ENCODE peak calls at places on chromosomes 7 and 10, in ten cellular contexts. One of them, this sample, is unnamed.

GRCh38 chr7:129032017-129032416 is 22.9 kb downstream of the TNPO3 start:
- DNase-seq in suprapubic skin: no peak
- DNase-seq in K562: no peak
- DNase-seq in H1: no peak
- DNase-seq in transverse colon: no peak
- DNase-seq in prostate gland: no peak
- DNase-seq in IMR-90: no peak
- DNase-seq in ovary: no peak
- DNase-seq in adrenal gland: no peak
- DNase-seq in heart left ventricle: no peak
- DNase-seq in this sample: no peak

GRCh38 chr7:29138588-29138987 is 7.7 kb downstream of the CPVL start:
- DNase-seq in suprapubic skin: no peak
- DNase-seq in K562: no peak
- DNase-seq in H1: no peak
- DNase-seq in transverse colon: no peak
- DNase-seq in prostate gland: no peak
- DNase-seq in IMR-90: no peak
- DNase-seq in ovary: no peak
- DNase-seq in adrenal gland: no peak
- DNase-seq in heart left ventricle: no peak
- DNase-seq in this sample: no peak

GRCh38 chr7:134307320-134307719 is 9.4 kb downstream of the SLC35B4 start:
- DNase-seq in suprapubic skin: no peak
- DNase-seq in K562: no peak
- DNase-seq in H1: no peak
- DNase-seq in transverse colon: no peak
- DNase-seq in prostate gland: no peak
- DNase-seq in IMR-90: no peak
- DNase-seq in ovary: no peak
- DNase-seq in adrenal gland: no peak
- DNase-seq in heart left ventricle: no peak
- DNase-seq in this sample: no peak

GRCh38 chr10:28432210-28432676 is 100.7 kb upstream of the WAC start:
- DNase-seq in suprapubic skin: no peak
- DNase-seq in K562: peak; percentile 75
- DNase-seq in H1: peak; percentile 51
- DNase-seq in transverse colon: peak; percentile 59
- DNase-seq in prostate gland: peak; percentile 47
- DNase-seq in IMR-90: peak; percentile 75
- DNase-seq in ovary: peak; percentile 30
- DNase-seq in adrenal gland: peak; percentile 32
- DNase-seq in heart left ventricle: no peak
- DNase-seq in this sample: peak; percentile 63

GRCh38 chr10:105611244-105611798 is 970.2 kb downstream of the SORCS3 start:
- DNase-seq in suprapubic skin: no peak
- DNase-seq in K562: no peak
- DNase-seq in H1: no peak
- DNase-seq in transverse colon: no peak
- DNase-seq in prostate gland: no peak
- DNase-seq in IMR-90: no peak
- DNase-seq in ovary: no peak
- DNase-seq in adrenal gland: no peak
- DNase-seq in heart left ventricle: no peak
- DNase-seq in this sample: no peak

GRCh38 chr7:28102778-28103177 is 77.8 kb downstream of the JAZF1 start:
- DNase-seq in suprapubic skin: no peak
- DNase-seq in K562: peak; percentile 16
- DNase-seq in H1: no peak
- DNase-seq in transverse colon: no peak
- DNase-seq in prostate gland: no peak
- DNase-seq in IMR-90: peak; percentile 84
- DNase-seq in ovary: peak; percentile 66
- DNase-seq in adrenal gland: peak; percentile 78
- DNase-seq in heart left ventricle: peak; percentile 54
- DNase-seq in this sample: peak; percentile 89

GRCh38 chr10:88278912-88279311 is 304.2 kb downstream of the RNLS start:
- DNase-seq in suprapubic skin: no peak
- DNase-seq in K562: no peak
- DNase-seq in H1: no peak
- DNase-seq in transverse colon: no peak
- DNase-seq in prostate gland: no peak
- DNase-seq in IMR-90: no peak
- DNase-seq in ovary: no peak
- DNase-seq in adrenal gland: no peak
- DNase-seq in heart left ventricle: no peak
- DNase-seq in this sample: no peak

GRCh38 chr7:96508371-96508770 is 186.5 kb upstream of the SLC25A13 start:
- DNase-seq in suprapubic skin: no peak
- DNase-seq in K562: no peak
- DNase-seq in H1: no peak
- DNase-seq in transverse colon: no peak
- DNase-seq in prostate gland: peak; percentile 62
- DNase-seq in IMR-90: no peak
- DNase-seq in ovary: no peak
- DNase-seq in adrenal gland: no peak
- DNase-seq in heart left ventricle: no peak
- DNase-seq in this sample: no peak

GRCh38 chr10:4825868-4826787 is at the start of gene AKR1E2:
- DNase-seq in suprapubic skin: peak; percentile 96
- DNase-seq in K562: peak; percentile 91
- DNase-seq in H1: peak; percentile 81
- DNase-seq in transverse colon: peak; percentile 77
- DNase-seq in prostate gland: peak; percentile 64
- DNase-seq in IMR-90: peak; percentile 79
- DNase-seq in ovary: peak; percentile 79
- DNase-seq in adrenal gland: peak; percentile 88
- DNase-seq in heart left ventricle: peak; percentile 94
- DNase-seq in this sample: no peak

GRCh38 chr7:42494722-42495121 is 257.7 kb upstream of the GLI3 start:
- DNase-seq in suprapubic skin: no peak
- DNase-seq in K562: no peak
- DNase-seq in H1: no peak
- DNase-seq in transverse colon: no peak
- DNase-seq in prostate gland: no peak
- DNase-seq in IMR-90: no peak
- DNase-seq in ovary: no peak
- DNase-seq in adrenal gland: no peak
- DNase-seq in heart left ventricle: no peak
- DNase-seq in this sample: no peak

GRCh38 chr10:131747251-131747650 is 153.6 kb upstream of the PPP2R2D start:
- DNase-seq in suprapubic skin: no peak
- DNase-seq in K562: no peak
- DNase-seq in H1: no peak
- DNase-seq in transverse colon: no peak
- DNase-seq in prostate gland: no peak
- DNase-seq in IMR-90: no peak
- DNase-seq in ovary: no peak
- DNase-seq in adrenal gland: no peak
- DNase-seq in heart left ventricle: no peak
- DNase-seq in this sample: no peak

GRCh38 chr7:117809958-117810357 is 63.3 kb downstream of the CTTNBP2 start:
- DNase-seq in suprapubic skin: no peak
- DNase-seq in K562: no peak
- DNase-seq in H1: no peak
- DNase-seq in transverse colon: no peak
- DNase-seq in prostate gland: no peak
- DNase-seq in IMR-90: peak; percentile 4
- DNase-seq in ovary: no peak
- DNase-seq in adrenal gland: no peak
- DNase-seq in heart left ventricle: no peak
- DNase-seq in this sample: no peak

GRCh38 chr10:92691591-92692084 is 1.9 kb downstream of the HHEX start:
- DNase-seq in suprapubic skin: no peak
- DNase-seq in K562: no peak
- DNase-seq in H1: no peak
- DNase-seq in transverse colon: peak; percentile 45
- DNase-seq in prostate gland: no peak
- DNase-seq in IMR-90: no peak
- DNase-seq in ovary: no peak
- DNase-seq in adrenal gland: peak; percentile 51
- DNase-seq in heart left ventricle: peak; percentile 85
- DNase-seq in this sample: no peak

DNA sequence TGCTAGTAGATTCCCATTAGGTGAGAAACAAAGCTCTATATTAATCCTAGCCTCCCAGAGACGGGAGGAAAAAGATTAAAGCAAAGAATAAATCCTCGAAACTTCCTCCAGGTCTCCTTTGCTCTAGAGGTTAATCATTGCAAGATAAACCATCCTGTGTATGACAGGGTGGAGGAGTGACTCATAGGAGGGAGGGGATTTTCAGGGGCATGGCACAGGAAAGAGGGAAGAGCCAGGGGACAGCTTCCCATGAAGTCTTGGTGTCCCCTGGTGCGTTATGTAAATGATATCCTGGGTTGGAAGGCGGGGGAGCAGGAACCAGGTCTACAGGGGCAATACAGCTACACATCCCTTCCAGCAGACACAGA is 780 bp downstream of the CYP3A5 start:
- DNase-seq in suprapubic skin: no peak
- DNase-seq in K562: peak; percentile 77
- DNase-seq in H1: no peak
- DNase-seq in transverse colon: peak; percentile 65
- DNase-seq in prostate gland: peak; percentile 20
- DNase-seq in IMR-90: peak; percentile 22
- DNase-seq in ovary: no peak
- DNase-seq in adrenal gland: peak; percentile 48
- DNase-seq in heart left ventricle: no peak
- DNase-seq in this sample: peak; percentile 70
- TF ChIP-seq POLR2A in suprapubic skin: no peak
- TF ChIP-seq POLR2A in K562: no peak
- TF ChIP-seq POLR2A in H1: no peak
- TF ChIP-seq POLR2A in transverse colon: peak; percentile 9
- TF ChIP-seq POLR2A in prostate gland: no peak
- TF ChIP-seq POLR2A in IMR-90: no peak
- TF ChIP-seq POLR2A in ovary: no peak
- TF ChIP-seq POLR2A in adrenal gland: peak; percentile 3
- TF ChIP-seq POLR2A in heart left ventricle: no peak
- TF ChIP-seq POLR2A in this sample: no peak

DNA sequence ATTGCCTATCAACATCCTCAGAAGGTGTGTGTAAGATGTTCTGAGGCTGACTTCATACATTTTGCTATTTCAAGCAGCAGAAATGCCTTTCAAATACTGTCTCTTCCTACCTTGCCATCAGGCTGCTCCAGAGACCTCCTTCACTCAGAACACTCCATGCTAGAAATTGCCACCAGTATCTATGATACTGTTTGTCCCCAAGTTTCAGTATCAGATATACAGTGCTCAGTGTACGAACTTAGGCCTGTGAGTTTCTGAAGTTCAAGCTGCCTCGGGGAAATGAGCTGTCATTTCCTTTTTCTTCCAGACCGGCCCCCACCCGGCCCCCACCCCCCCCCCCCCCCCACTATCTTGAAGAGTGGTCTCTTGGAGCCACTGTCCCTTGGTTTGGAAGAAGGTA is 373.4 kb upstream of the CHRM2 start:
- DNase-seq in suprapubic skin: no peak
- DNase-seq in K562: no peak
- DNase-seq in H1: no peak
- DNase-seq in transverse colon: no peak
- DNase-seq in prostate gland: no peak
- DNase-seq in IMR-90: no peak
- DNase-seq in ovary: no peak
- DNase-seq in adrenal gland: no peak
- DNase-seq in heart left ventricle: no peak
- DNase-seq in this sample: no peak
- TF ChIP-seq POLR2A in suprapubic skin: no peak
- TF ChIP-seq POLR2A in K562: no peak
- TF ChIP-seq POLR2A in H1: no peak
- TF ChIP-seq POLR2A in transverse colon: no peak
- TF ChIP-seq POLR2A in prostate gland: no peak
- TF ChIP-seq POLR2A in IMR-90: no peak
- TF ChIP-seq POLR2A in ovary: no peak
- TF ChIP-seq POLR2A in adrenal gland: no peak
- TF ChIP-seq POLR2A in heart left ventricle: no peak
- TF ChIP-seq POLR2A in this sample: no peak

DNA sequence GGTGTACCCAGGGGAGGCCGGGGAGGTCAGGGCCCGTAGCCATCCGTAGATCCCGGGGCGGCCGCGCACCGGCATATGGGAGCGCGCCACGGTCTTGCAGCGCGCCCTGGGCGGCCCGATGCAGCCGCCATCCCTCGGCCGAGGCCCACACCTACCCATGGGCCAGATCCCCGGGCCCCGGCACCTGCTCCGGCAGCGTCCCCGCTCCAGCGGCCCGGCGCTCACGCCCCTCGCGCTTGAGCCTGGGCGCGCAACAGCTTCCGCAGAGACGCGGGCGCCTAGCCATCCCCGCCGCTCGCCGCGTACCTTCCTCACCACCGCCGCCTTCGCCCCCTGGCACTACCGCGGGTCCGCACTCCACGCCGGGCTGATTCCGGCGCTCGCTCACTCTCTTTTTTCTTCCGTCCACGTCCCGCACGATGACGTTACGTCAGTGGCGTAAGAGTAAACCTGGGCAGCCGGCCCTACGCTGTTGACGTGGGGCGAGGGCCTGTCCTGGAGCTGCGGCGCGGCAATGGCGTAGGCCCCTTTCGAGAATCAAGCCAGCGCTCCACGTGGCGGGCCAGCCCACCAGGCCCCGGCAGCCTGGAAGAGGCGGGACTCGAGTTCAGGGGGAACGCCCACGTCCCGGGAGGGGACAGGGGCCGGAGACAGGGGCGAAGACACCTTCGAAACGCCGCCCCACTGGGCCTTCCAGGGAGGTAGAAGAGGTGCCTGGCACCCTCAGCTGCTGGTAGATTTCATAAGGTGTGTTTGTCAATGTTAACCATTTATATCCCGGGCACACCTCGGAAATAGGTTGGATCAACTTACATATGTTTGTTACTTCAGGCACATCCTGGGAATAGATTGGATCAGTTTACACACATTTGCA is at the start of gene ALDH18A1:
- DNase-seq in suprapubic skin: peak; percentile 95
- DNase-seq in K562: peak; percentile 91
- DNase-seq in H1: peak; percentile 96
- DNase-seq in transverse colon: peak; percentile 95
- DNase-seq in prostate gland: peak; percentile 86
- DNase-seq in IMR-90: peak; percentile 89
- DNase-seq in ovary: peak; percentile 95
- DNase-seq in adrenal gland: peak; percentile 91
- DNase-seq in heart left ventricle: peak; percentile 97
- DNase-seq in this sample: peak; percentile 93
- TF ChIP-seq POLR2A in suprapubic skin: no peak
- TF ChIP-seq POLR2A in K562: peak; percentile 43
- TF ChIP-seq POLR2A in H1: no peak
- TF ChIP-seq POLR2A in transverse colon: peak; percentile 49
- TF ChIP-seq POLR2A in prostate gland: peak; percentile 51
- TF ChIP-seq POLR2A in IMR-90: peak; percentile 58
- TF ChIP-seq POLR2A in ovary: peak; percentile 33
- TF ChIP-seq POLR2A in adrenal gland: peak; percentile 26
- TF ChIP-seq POLR2A in heart left ventricle: peak; percentile 37
- TF ChIP-seq POLR2A in this sample: peak; percentile 93

DNA sequence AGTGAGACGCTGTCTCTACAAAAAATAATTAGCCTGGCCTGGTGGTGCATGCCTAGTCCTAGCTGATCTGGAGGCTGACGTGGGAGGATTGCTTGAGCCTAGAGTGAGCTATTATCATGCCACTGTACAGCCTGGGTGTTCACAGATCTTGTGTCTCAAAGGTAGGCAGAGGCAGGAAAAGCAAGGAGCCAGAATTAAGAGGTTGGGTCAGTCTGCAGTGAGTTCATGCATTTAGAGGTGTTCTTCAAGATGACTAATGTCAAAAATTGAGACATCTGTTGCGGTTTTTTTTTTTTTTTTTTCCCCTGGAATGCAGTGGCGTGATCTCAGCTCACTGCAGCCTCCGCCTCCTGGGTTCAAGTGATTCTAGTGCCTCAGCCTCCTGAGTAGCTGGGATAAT is 5.4 kb downstream of the PPIA start:
- DNase-seq in suprapubic skin: no peak
- DNase-seq in K562: no peak
- DNase-seq in H1: no peak
- DNase-seq in transverse colon: no peak
- DNase-seq in prostate gland: no peak
- DNase-seq in IMR-90: peak; percentile 37
- DNase-seq in ovary: no peak
- DNase-seq in adrenal gland: no peak
- DNase-seq in heart left ventricle: no peak
- DNase-seq in this sample: no peak
- TF ChIP-seq POLR2A in suprapubic skin: no peak
- TF ChIP-seq POLR2A in K562: peak; percentile 24
- TF ChIP-seq POLR2A in H1: no peak
- TF ChIP-seq POLR2A in transverse colon: no peak
- TF ChIP-seq POLR2A in prostate gland: no peak
- TF ChIP-seq POLR2A in IMR-90: no peak
- TF ChIP-seq POLR2A in ovary: no peak
- TF ChIP-seq POLR2A in adrenal gland: no peak
- TF ChIP-seq POLR2A in heart left ventricle: no peak
- TF ChIP-seq POLR2A in this sample: no peak

This sample was measured in H54.